ENCODE peak calls at places on chromosomes 4 and X, in seven cellular contexts. Q is adipocyte; P is heart left ventricle; N is uterus; C is choroid plexus epithelial cell; X is NT2/D1; Z is CD8-positive, alpha-beta T cell. D is an unnamed sample.

GRCh38 chr4:121454251-121454979 is 73.6 kb upstream of the QRFPR start:
- DNase-seq in Q (no peak), P (no peak), N (no peak), C (no peak), X (no peak), Z (no peak), D (no peak)

GRCh38 chr4:10164877-10165283 is 48.3 kb upstream of the WDR1 start:
- DNase-seq in Q (peak), P (no peak), N (peak), C (peak), X (peak), Z (no peak), D (peak)

GRCh38 chr4:33658971-33659370 is 2585.3 kb downstream of the ARAP2 start:
- DNase-seq in Q (peak), P (no peak), N (no peak), C (no peak), X (no peak), Z (no peak), D (no peak)

GRCh38 chr4:8727546-8728510 is 135.3 kb downstream of the CPZ start:
- DNase-seq in Q (no peak), P (no peak), N (peak), C (no peak), X (no peak), Z (no peak), D (no peak)

GRCh38 chrX:110853610-110854009 is 58.0 kb upstream of the CHRDL1 start:
- DNase-seq in Q (peak), P (no peak), N (no peak), C (peak), X (no peak), Z (no peak), D (peak)

GRCh38 chr4:153585021-153585420 is 99.1 kb upstream of the TLR2 start:
- DNase-seq in Q (no peak), P (no peak), N (no peak), C (no peak), X (no peak), Z (no peak), D (no peak)

GRCh38 chr4:128427832-128428366 is 140.3 kb upstream of the PGRMC2 start:
- DNase-seq in Q (peak), P (peak), N (no peak), C (peak), X (no peak), Z (no peak), D (peak)

GRCh38 chr4:92184566-92184965 is 119.2 kb upstream of the GRID2 start:
- DNase-seq in Q (peak), P (no peak), N (no peak), C (no peak), X (no peak), Z (no peak), D (peak)

GRCh38 chr4:169933531-169933930 is 92.7 kb downstream of the MFAP3L start:
- DNase-seq in Q (no peak), P (no peak), N (no peak), C (no peak), X (no peak), Z (no peak), D (no peak)

GRCh38 chr4:73817341-73817740 is 19.1 kb upstream of the CXCL6 start:
- DNase-seq in Q (no peak), P (no peak), N (no peak), C (no peak), X (no peak), Z (no peak), D (no peak)

DNA sequence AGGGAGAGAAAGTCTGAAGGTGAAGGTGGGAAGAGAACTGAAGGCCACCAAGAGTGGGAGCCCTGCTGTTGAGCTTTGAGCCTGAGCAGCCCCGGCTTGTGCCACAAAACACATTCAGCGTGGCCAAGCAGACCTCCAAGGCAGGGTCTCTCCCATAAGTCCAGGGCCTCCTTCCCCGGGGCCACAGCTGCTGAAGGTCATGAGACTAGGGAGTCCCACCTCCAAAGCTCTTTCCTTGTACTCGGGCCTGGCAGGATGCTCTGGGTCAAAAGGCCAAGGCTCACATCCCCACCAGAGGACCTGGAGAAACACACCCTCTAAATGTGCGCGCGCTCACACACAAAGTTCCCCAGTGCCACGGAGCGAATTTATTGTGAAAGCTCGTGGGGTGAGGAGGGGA is 3.5 kb upstream of the ARHGAP4 start:
- DNase-seq in Q (no peak), P (no peak), N (no peak), C (no peak), X (no peak), Z (no peak), D (no peak)
- H3K4me3 ChIP-seq in Q (no peak), P (no peak), N (no peak), C (no peak), X (no peak), Z (no peak), D (no peak)

DNA sequence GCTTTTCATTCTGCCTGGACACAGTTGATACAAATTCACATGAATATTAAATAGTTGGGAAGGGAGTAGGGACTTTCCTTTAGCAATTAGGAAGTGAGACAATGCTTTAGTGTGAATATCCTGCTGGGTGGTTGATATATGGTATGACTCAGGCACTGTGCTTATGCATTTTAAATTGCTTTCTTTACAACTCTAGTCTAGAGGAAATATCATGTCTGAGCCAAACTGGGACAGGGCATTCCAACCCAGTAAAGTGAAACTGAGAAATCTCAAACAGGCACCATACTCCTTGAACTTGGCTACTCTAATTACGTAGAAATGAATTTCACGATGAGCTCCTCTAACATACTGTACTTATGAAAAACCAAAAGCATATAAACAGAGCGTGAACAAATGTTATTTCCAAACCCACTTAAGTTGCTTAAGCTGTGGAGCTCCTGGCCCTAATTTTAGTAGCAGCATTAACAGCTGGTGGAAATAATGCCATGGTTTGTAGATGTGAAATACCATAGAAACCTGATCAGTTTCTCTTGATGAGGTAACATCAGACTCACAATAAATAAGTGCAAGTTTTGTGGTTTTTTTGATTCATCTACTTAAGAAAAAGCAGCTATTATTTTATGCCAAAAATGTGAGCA is 242.9 kb upstream of the GK2 start:
- DNase-seq in Q (peak), P (no peak), N (no peak), C (peak), X (no peak), Z (no peak), D (peak)
- H3K4me3 ChIP-seq in Q (peak), P (no peak), N (no peak), C (no peak), X (no peak), Z (no peak), D (no peak)

GRCh38 chrX:133414399-133415275 is 652 bp downstream of the GPC4 start:
- DNase-seq in Q (peak), P (peak), N (peak), C (no peak), X (no peak), Z (no peak), D (no peak)

GRCh38 chrX:133412246-133412645 is 3.0 kb downstream of the GPC4 start:
- DNase-seq in Q (peak), P (no peak), N (no peak), C (peak), X (no peak), Z (no peak), D (peak)

GRCh38 chrX:133413218-133413925 is 1.9 kb downstream of the GPC4 start:
- DNase-seq in Q (peak), P (peak), N (peak), C (no peak), X (no peak), Z (no peak), D (no peak)

GRCh38 chrX:133410555-133410954 is 4.7 kb downstream of the GPC4 start:
- DNase-seq in Q (no peak), P (no peak), N (no peak), C (no peak), X (no peak), Z (no peak), D (no peak)

GRCh38 chrX:133412665-133413064 is 2.6 kb downstream of the GPC4 start:
- DNase-seq in Q (no peak), P (no peak), N (no peak), C (no peak), X (no peak), Z (no peak), D (no peak)
- H3K4me3 ChIP-seq in Q (peak), P (no peak), N (no peak), C (no peak), X (peak), Z (no peak), D (peak)

GRCh38 chrX:155953055-155953454 is 44.4 kb upstream of the IL9R start:
- DNase-seq in Q (no peak), P (no peak), N (no peak), C (no peak), X (no peak), Z (no peak), D (no peak)

GRCh38 chrX:155951237-155951789 is 46.2 kb upstream of the IL9R start:
- DNase-seq in Q (no peak), P (no peak), N (no peak), C (no peak), X (no peak), Z (no peak), D (no peak)

GRCh38 chrX:155954793-155955192 is 42.7 kb upstream of the IL9R start:
- DNase-seq in Q (no peak), P (no peak), N (no peak), C (no peak), X (no peak), Z (no peak), D (no peak)

DNA sequence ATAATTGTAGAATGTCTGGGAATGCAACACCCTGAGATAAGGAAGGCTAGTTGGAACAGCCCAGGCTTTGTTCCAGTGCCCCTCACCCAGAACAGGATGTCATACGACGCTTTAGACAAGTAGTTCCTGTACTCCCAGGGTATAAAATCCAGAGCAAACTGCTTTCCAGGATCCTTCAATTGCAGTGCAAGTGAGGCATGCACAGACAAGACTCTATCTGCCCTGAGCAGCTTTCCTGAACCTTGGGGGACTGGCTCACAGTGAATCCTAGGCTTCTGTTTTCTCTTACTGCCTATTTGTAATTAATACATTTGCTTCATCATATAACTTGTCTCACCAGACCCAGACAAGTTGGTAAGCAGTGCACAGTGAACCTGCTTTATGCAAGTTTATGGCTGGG is 48.4 kb upstream of the IL9R start:
- DNase-seq in Q (no peak), P (no peak), N (no peak), C (no peak), X (no peak), Z (no peak), D (no peak)
- H3K4me3 ChIP-seq in Q (no peak), P (no peak), N (no peak), C (no peak), X (no peak), Z (no peak), D (no peak)

GRCh38 chr4:721261-722171 is 15.9 kb downstream of the PCGF3 start:
- DNase-seq in Q (peak), P (no peak), N (peak), C (no peak), X (no peak), Z (no peak), D (no peak)

GRCh38 chr4:717601-718320 is 12.1 kb downstream of the PCGF3 start:
- DNase-seq in Q (no peak), P (no peak), N (no peak), C (no peak), X (no peak), Z (no peak), D (no peak)

GRCh38 chr4:722181-722725 is 16.6 kb downstream of the PCGF3 start:
- DNase-seq in Q (no peak), P (no peak), N (no peak), C (no peak), X (no peak), Z (no peak), D (no peak)

GRCh38 chr4:718460-718859 is 12.8 kb downstream of the PCGF3 start:
- DNase-seq in Q (no peak), P (no peak), N (no peak), C (no peak), X (no peak), Z (no peak), D (no peak)

DNA sequence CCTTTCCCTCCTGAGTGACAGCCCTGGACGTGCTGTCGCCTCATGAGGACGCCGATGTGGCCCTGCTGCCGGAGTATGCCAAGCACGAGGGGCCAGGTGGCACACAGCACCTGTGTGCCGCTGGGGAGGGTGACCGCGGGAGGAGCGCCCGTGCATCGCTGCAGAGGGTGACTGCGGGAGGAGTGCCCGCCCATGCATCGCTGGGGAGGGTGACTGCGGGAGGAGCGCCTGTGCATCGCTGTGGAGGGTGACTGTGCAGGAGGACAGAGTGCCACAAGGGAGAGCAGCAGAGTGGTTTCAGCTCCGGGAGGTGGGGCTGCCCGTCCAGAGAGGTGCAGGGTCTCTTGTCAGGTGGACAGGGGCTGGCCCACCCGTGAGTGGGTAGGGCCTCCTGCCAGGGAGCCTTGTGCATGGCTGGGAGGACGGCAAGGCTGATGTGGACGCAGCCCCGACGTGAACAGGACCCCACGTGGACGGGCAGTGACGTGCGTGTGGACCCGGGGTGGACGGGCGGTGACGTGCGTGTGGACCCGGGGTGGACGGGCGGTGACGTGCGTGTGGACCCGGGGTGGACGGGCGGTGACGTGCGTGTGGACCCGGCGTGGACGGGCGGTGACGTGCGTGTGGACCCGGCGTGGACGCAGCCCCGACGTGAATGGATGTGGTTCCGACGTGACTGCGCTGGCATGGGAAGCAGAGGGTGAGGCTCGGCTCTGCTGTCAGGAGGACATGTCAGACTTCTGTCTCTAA is 14.7 kb downstream of the PCGF3 start:
- DNase-seq in Q (no peak), P (no peak), N (no peak), C (no peak), X (no peak), Z (no peak), D (no peak)
- H3K4me3 ChIP-seq in Q (no peak), P (no peak), N (no peak), C (no peak), X (no peak), Z (no peak), D (no peak)

GRCh38 chrX:56574861-56575260 is 11.4 kb downstream of the UBQLN2 start:
- DNase-seq in Q (no peak), P (no peak), N (no peak), C (no peak), X (no peak), Z (no peak), D (no peak)

GRCh38 chrX:56572975-56573374 is 9.5 kb downstream of the UBQLN2 start:
- DNase-seq in Q (no peak), P (no peak), N (no peak), C (no peak), X (no peak), Z (no peak), D (no peak)

GRCh38 chrX:56576721-56577120 is 13.3 kb downstream of the UBQLN2 start:
- DNase-seq in Q (no peak), P (no peak), N (no peak), C (no peak), X (no peak), Z (no peak), D (no peak)
- H3K4me3 ChIP-seq in Q (no peak), P (no peak), N (no peak), C (no peak), X (no peak), Z (no peak), D (no peak)

GRCh38 chr4:86935499-86935832 is 655 bp downstream of the AFF1 start:
- DNase-seq in Q (no peak), P (no peak), N (peak), C (no peak), X (no peak), Z (peak), D (no peak)
- H3K4me3 ChIP-seq in Q (peak), P (peak), N (peak), C (peak), X (peak), Z (peak), D (peak)